ENCODE peak calls at places on chromosomes 16 and 17, in five cellular contexts. B is IMR-90, E is brain microvascular endothelial cell, N is upper lobe of right lung, J is sigmoid colon. C is an unnamed sample.
A peak's percentile ranks its signal among the peaks of the same experiment; 100 is the strongest.

GRCh38 chr17:44878627-44879221 is 20.5 kb downstream of the EFTUD2 start:
- DNase-seq in E (peak; percentile 16), N (no peak), B (peak; percentile 38), J (no peak), C (no peak)

GRCh38 chr16:79862601-79863000 is 262.1 kb upstream of the MAF start:
- DNase-seq in J (no peak), B (no peak), N (no peak), E (no peak), C (no peak)

GRCh38 chr17:40553694-40554534 is 11.4 kb downstream of the CCR7 start:
- DNase-seq in N (peak; percentile 70), J (peak; percentile 89), E (no peak), B (peak; percentile 43), C (peak; percentile 87)

GRCh38 chr17:29954405-29954804 is 13.0 kb downstream of the EFCAB5 start:
- DNase-seq in E (no peak), N (no peak), B (no peak), J (no peak), C (no peak)

GRCh38 chr16:85384831-85385462 is 228.2 kb upstream of the GSE1 start:
- DNase-seq in J (peak; percentile 62), E (no peak), N (peak; percentile 62), B (no peak), C (no peak)

GRCh38 chr17:30831257-30831656 is 509 bp upstream of the ATAD5 start:
- DNase-seq in N (no peak), E (no peak), B (peak; percentile 5), J (no peak), C (no peak)

GRCh38 chr16:83205896-83206295 is 579.1 kb downstream of the CDH13 start:
- DNase-seq in B (no peak), J (no peak), N (no peak), E (peak; percentile 22), C (no peak)

GRCh38 chr16:61323456-61323855 is 712.8 kb downstream of the CDH8 start:
- DNase-seq in J (no peak), B (no peak), N (no peak), E (peak; percentile 48), C (no peak)

GRCh38 chr17:21502301-21502700 is 126.1 kb downstream of the KCNJ12 start:
- DNase-seq in N (no peak), J (no peak), E (no peak), B (no peak), C (no peak)

GRCh38 chr17:28225271-28225670 is 93.7 kb upstream of the TMEM97 start:
- DNase-seq in J (no peak), B (no peak), E (no peak), N (no peak), C (no peak)

GRCh38 chr17:40548982-40549680 is 16.1 kb downstream of the CCR7 start:
- DNase-seq in E (peak; percentile 88), B (peak; percentile 98), N (peak; percentile 69), J (peak; percentile 87), C (peak; percentile 76)

GRCh38 chr16:53745753-53746258 is 41.9 kb downstream of the FTO start:
- DNase-seq in E (no peak), B (peak; percentile 62), J (no peak), N (no peak), C (no peak)

GRCh38 chr16:58509256-58510096 is 5.8 kb upstream of the SETD6 start:
- DNase-seq in J (peak; percentile 43), N (peak; percentile 57), B (no peak), E (no peak), C (no peak)

GRCh38 chr17:73151888-73152633 is 12.7 kb upstream of the SSTR2 start:
- DNase-seq in B (no peak), J (no peak), N (no peak), E (no peak), C (no peak)

GRCh38 chr16:66256919-66257318 is 109.6 kb upstream of the CDH5 start:
- DNase-seq in N (peak; percentile 19), J (peak; percentile 40), E (no peak), B (no peak), C (peak; percentile 22)

GRCh38 chr17:29867643-29868181 is 62.3 kb downstream of the SSH2 start:
- DNase-seq in B (no peak), J (no peak), E (no peak), N (no peak), C (no peak)

GRCh38 chr16:70573451-70574121 is 50.0 kb downstream of the SF3B3 start:
- DNase-seq in N (no peak), J (peak; percentile 83), B (peak; percentile 97), E (peak; percentile 93), C (no peak)

GRCh38 chr17:57701121-57701520 is 44.0 kb downstream of the CCDC182 start:
- DNase-seq in N (no peak), J (no peak), B (no peak), E (no peak), C (no peak)

GRCh38 chr17:57697197-57697596 is 47.9 kb downstream of the CCDC182 start:
- DNase-seq in B (no peak), E (no peak), N (no peak), J (no peak), C (no peak)

GRCh38 chr17:57696050-57696449 is 49.0 kb downstream of the CCDC182 start:
- DNase-seq in N (no peak), E (no peak), B (no peak), J (no peak), C (no peak)

GRCh38 chr17:57699751-57700186 is 45.3 kb downstream of the CCDC182 start:
- DNase-seq in B (no peak), N (no peak), E (no peak), J (no peak), C (no peak)

DNA sequence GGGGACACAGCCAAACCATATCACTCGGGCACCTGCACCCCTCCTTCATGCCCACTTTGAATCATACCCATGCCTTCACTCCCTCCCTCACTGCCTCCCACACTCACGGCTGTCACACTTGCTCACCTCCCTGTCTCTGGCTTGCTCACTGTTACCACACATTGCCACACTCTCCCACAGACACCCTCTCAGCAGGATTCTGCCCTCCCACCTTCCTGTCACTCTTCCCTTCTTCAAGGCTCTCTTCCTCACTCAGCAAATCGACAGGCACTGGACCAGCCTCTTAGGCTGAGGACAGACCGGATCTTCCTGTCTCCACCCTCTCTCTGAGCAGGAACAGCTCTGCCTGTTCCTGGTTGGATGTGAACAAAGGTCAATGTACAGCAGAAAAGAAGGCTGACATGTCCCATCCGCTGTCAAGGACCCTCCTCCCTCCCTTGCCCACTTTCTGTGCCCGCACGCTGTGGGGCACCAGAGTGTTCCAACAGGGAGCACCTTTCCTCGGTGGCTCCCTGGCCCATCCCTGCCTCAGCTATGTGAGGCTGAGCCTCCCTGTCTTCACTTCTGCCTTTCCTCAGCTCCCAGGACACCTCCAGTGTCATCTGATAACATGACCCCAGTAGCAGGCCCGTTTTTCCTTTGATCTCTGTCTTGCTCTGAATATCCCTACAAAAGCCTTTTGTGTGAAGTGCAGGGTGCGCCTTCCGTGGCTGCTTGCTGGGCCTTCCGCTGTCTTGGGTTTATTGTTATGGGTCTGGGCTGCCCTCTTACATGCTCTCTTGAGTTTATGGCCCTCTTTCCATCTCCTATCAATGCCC is 47.0 kb downstream of the CCDC182 start:
- DNase-seq in B (no peak), N (no peak), E (no peak), J (no peak), C (no peak)
- TF ChIP-seq CTCF in B (no peak), N (no peak), E (no peak), J (no peak), C (no peak)

GRCh38 chr17:75250009-75250471 is 11.4 kb downstream of the GGA3 start:
- DNase-seq in J (no peak), B (peak; percentile 18), N (no peak), E (peak; percentile 71), C (peak; percentile 86)

GRCh38 chr17:75245011-75245410 is 16.4 kb downstream of the GGA3 start:
- DNase-seq in E (no peak), B (no peak), N (no peak), J (no peak), C (no peak)

GRCh38 chr17:75246404-75246803 is 15.0 kb downstream of the GGA3 start:
- DNase-seq in B (no peak), N (no peak), E (no peak), J (no peak), C (no peak)

GRCh38 chr17:75252039-75252816 is 9.2 kb downstream of the GGA3 start:
- DNase-seq in J (no peak), B (no peak), E (no peak), N (no peak), C (no peak)

GRCh38 chr17:75249564-75249963 is 11.8 kb downstream of the GGA3 start:
- DNase-seq in B (no peak), N (no peak), E (no peak), J (no peak), C (no peak)
- H3K27ac ChIP-seq in B (no peak overlapping the region), N (no peak overlapping the region), E (peak overlapping the region; percentile 32), J (peak overlapping the region; percentile 62), C (peak overlapping the region; percentile 81)

GRCh38 chr17:8014558-8014850 is 12.1 kb downstream of the GUCY2D start:
- DNase-seq in J (peak; percentile 44), E (no peak), B (no peak), N (peak; percentile 51), C (no peak)

GRCh38 chr17:8015236-8015956 is 13.0 kb downstream of the GUCY2D start:
- DNase-seq in N (peak; percentile 61), E (no peak), B (no peak), J (peak; percentile 45), C (peak; percentile 69)

GRCh38 chr17:8015957-8016631 is 13.7 kb downstream of the GUCY2D start:
- DNase-seq in E (no peak), B (no peak), J (peak; percentile 68), N (peak; percentile 90), C (peak; percentile 65)

GRCh38 chr17:8018436-8018835 is 16.0 kb downstream of the GUCY2D start:
- DNase-seq in J (no peak), N (no peak), B (no peak), E (no peak), C (no peak)

DNA sequence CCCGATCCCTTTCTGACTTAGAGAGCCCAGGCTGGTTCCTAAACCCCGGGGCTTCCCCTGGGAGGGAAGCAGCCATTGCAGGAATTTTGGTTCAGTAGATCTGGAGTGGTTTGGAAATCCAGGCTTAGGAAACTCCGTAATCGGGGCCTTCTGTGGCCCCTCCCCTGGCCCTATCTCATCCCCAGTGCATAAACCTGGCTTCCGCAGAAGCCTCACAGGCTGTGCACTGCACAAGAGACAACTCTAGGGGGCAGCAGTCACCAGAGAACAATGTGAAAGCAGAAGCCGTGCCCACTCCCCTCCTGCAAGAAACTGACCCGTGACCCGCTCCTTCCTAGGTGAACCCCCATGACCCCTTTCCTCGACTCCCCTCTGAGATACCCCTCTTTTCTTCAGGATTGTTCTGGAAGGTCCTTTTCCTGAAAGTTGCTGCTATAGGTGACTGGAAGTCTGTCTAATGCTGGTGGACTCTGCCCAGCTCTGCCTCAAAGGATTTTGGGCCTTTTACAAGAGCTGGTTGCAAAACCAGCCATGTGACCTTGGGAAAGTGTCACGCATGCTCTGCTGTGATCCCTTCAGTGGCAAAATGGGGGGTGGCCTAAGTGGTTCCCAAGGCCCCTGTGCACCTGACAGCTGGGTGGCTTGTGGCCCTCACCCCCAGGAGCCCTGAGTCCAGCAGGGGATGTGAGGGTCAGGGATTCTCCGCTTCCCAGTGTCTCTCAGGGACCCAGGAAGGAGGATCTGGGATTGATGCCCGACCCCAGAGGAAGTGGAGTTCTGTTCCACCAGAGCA is 14.4 kb downstream of the GUCY2D start:
- DNase-seq in J (peak; percentile 68), N (peak; percentile 86), E (peak; percentile 12), B (no peak), C (peak; percentile 72)
- H3K4me3 ChIP-seq in J (peak overlapping the region; percentile 29), N (peak overlapping the region; percentile 53), E (peak overlapping the region; percentile 32), B (no peak overlapping the region), C (peak overlapping the region; percentile 63)

DNA sequence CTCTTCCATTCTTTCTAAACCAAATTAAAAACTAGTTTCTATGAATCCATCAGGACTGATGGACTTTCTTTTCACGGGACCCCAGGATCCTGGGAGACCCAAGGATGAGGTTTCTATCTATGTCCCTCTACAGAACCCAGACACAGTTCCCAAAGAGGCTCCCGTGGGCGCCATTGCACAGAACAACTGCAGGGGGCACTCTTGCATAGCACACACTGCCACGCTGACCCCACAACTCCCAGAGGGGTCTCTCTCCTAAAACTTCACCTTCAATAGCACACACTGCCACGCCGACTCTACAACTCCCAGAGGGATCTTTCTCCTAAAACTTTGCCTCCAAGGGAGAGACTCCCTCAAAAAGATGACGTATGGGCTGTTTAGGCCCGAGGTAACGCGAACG is 9.0 kb downstream of the ABR start:
- DNase-seq in N (no peak), J (no peak), E (no peak), B (no peak), C (no peak)
- TF ChIP-seq CTCF in N (peak; percentile 23), J (no peak), E (peak; percentile 33), B (peak; percentile 24), C (no peak)